ENCODE peak calls at places on chromosomes 11 and 22, in four cellular contexts. S is thoracic aorta, P is fibroblast of the aortic adventitia, A is natural killer cell. J is an unnamed sample.

GRCh38 chr11:65014146-65014960 is at the start of gene ARL2:
- DNase-seq in S (no peak), P (no peak), A (peak), J (peak)

GRCh38 chr22:21020802-21021429 is 6.0 kb downstream of the P2RX6 start:
- DNase-seq in S (no peak), P (no peak), A (no peak), J (no peak)

GRCh38 chr11:66919938-66920337 is 38.2 kb downstream of the PC start:
- DNase-seq in S (no peak), P (no peak), A (no peak), J (no peak)

GRCh38 chr11:14645247-14645912 is 1.8 kb downstream of the PDE3B start:
- DNase-seq in S (no peak), P (peak), A (no peak), J (no peak)

GRCh38 chr22:35597692-35598395 is 19.3 kb downstream of the MB start:
- DNase-seq in S (no peak), P (no peak), A (no peak), J (no peak)

GRCh38 chr11:2537896-2538855 is 93.4 kb downstream of the KCNQ1 start:
- DNase-seq in S (no peak), P (no peak), A (no peak), J (no peak)

GRCh38 chr22:48921411-48921903 is 906.2 kb downstream of the BRD1 start:
- DNase-seq in S (no peak), P (no peak), A (no peak), J (no peak)

GRCh38 chr11:75246006-75246672 is 5.6 kb downstream of the TPBGL start:
- DNase-seq in S (no peak), P (no peak), A (no peak), J (no peak)

GRCh38 chr11:65444314-65445051 is 21.9 kb downstream of the NEAT1 start:
- DNase-seq in S (no peak), P (no peak), A (no peak), J (no peak)

GRCh38 chr22:43136255-43136654 is 6.9 kb downstream of the MCAT start:
- DNase-seq in S (no peak), P (peak), A (no peak), J (peak)

GRCh38 chr11:125903753-125904659 is at the start of gene DDX25:
- DNase-seq in S (no peak), P (no peak), A (no peak), J (no peak)

GRCh38 chr11:67024410-67024809 is 1.5 kb downstream of the SYT12 start:
- DNase-seq in S (no peak), P (no peak), A (no peak), J (no peak)

GRCh38 chr11:10628506-10629236 is 60.2 kb upstream of the LYVE1 start:
- DNase-seq in S (no peak), P (no peak), A (no peak), J (peak)

GRCh38 chr22:38079804-38080203 is 4.2 kb downstream of the SLC16A8 start:
- DNase-seq in S (no peak), P (no peak), A (no peak), J (no peak)

GRCh38 chr11:63906585-63906984 is 10.4 kb downstream of the RCOR2 start:
- DNase-seq in S (no peak), P (peak), A (peak), J (no peak)

GRCh38 chr11:3833461-3833860 is 7.3 kb downstream of the RHOG start:
- DNase-seq in S (no peak), P (no peak), A (no peak), J (no peak)

GRCh38 chr11:84412862-84413261 is 1126.7 kb upstream of the CCDC90B start:
- DNase-seq in S (no peak), P (no peak), A (no peak), J (no peak)

GRCh38 chr11:86551286-86551685 is 121.1 kb downstream of the ME3 start:
- DNase-seq in S (peak), P (peak), A (no peak), J (no peak)

GRCh38 chr11:14764213-14764898 is 120.8 kb downstream of the PDE3B start:
- DNase-seq in S (no peak), P (no peak), A (no peak), J (no peak)

GRCh38 chr11:20162824-20163777 is 2.8 kb upstream of the DBX1 start:
- DNase-seq in S (no peak), P (peak), A (no peak), J (no peak)

GRCh38 chr11:66317766-66318575 is 1.1 kb upstream of the CD248 start:
- DNase-seq in S (no peak), P (peak), A (no peak), J (no peak)

GRCh38 chr11:130585545-130585944 is 137.1 kb downstream of the ADAMTS15 start:
- DNase-seq in S (no peak), P (peak), A (no peak), J (no peak)

GRCh38 chr11:73334244-73335203 is 26.4 kb downstream of the ARHGEF17 start:
- DNase-seq in S (peak), P (peak), A (no peak), J (no peak)

GRCh38 chr22:20944042-20944441 is 23.0 kb upstream of the AIFM3 start:
- DNase-seq in S (no peak), P (no peak), A (no peak), J (no peak)

GRCh38 chr22:44026630-44027511 is 2.8 kb downstream of the PARVB start:
- DNase-seq in S (peak), P (no peak), A (peak), J (peak)

GRCh38 chr22:44585559-44586121 is 87.6 kb upstream of the RTL6 start:
- DNase-seq in S (no peak), P (no peak), A (no peak), J (no peak)

GRCh38 chr22:48824673-48825651 is 1002.7 kb downstream of the BRD1 start:
- DNase-seq in S (no peak), P (no peak), A (no peak), J (no peak)

GRCh38 chr11:19715373-19715772 is 2.7 kb downstream of the NAV2 start:
- DNase-seq in S (peak), P (peak), A (no peak), J (no peak)

GRCh38 chr11:111185259-111185658 is 60.3 kb upstream of the POU2AF2 start:
- DNase-seq in S (no peak), P (peak), A (no peak), J (no peak)

GRCh38 chr11:77207019-77207485 is 79.0 kb downstream of the MYO7A start:
- DNase-seq in S (no peak), P (no peak), A (no peak), J (peak)

GRCh38 chr11:84719935-84720577 is 907.1 kb downstream of the DLG2 start:
- DNase-seq in S (no peak), P (no peak), A (no peak), J (no peak)

GRCh38 chr11:73236879-73237278 is 18.8 kb downstream of the P2RY2 start:
- DNase-seq in S (no peak), P (peak), A (no peak), J (no peak)

GRCh38 chr11:68014157-68014965 is 4.2 kb downstream of the ALDH3B1 start:
- DNase-seq in S (no peak), P (peak), A (no peak), J (no peak)

GRCh38 chr11:73244589-73245240 is 26.6 kb downstream of the P2RY2 start:
- DNase-seq in S (no peak), P (no peak), A (no peak), J (no peak)

DNA sequence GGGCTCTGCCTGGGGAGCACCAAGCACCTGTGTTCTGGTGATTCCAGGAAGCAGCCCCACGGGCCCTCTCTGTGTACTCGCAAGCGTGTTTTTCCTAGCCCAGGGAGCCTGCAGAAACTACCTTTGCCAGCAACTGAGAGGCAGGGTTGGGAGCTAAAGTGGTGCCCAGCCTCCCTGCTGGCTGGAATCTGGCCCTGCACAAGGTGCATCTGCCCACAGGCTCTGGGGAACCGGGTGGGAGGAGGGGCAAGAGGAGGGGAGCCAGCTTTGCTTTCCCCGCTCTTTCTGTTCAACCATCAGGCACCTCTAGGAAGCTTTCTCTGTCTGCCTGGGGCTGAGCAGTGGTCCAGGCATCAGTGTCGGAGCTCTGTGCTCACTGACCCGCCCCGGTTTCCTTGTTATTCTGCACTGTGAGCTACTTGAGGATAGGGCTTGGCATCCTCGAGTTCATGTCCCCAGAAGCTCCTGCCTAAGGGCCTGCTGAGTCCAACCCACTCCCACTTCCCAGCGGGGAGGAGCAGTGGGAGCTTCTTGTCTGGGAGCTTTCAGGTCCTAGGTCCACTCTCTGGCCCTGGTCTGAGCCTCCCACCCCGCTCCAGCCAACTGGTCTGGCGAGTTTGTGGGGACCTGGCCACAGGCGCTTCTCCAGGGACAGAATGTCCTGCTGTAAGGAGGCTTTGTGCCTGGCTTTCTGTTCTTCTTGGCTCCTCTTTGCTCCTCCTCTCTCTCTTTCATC is 14.9 kb downstream of the DAGLA start:
- DNase-seq in S (no peak), P (no peak), A (no peak), J (no peak)
- TF ChIP-seq CTCF in S (no peak), P (peak), A (no peak), J (no peak)

GRCh38 chr11:92941676-92942571 is 27.5 kb upstream of the MTNR1B start:
- DNase-seq in S (no peak), P (peak), A (no peak), J (no peak)
- TF ChIP-seq CTCF in S (peak), P (peak), A (no peak), J (no peak)

GRCh38 chr11:122634507-122634906 is 21.0 kb upstream of the UBASH3B start:
- DNase-seq in S (no peak), P (no peak), A (no peak), J (no peak)

GRCh38 chr11:122628691-122629555 is 26.6 kb upstream of the UBASH3B start:
- DNase-seq in S (no peak), P (peak), A (peak), J (peak)

GRCh38 chr11:122632178-122632824 is 23.2 kb upstream of the UBASH3B start:
- DNase-seq in S (no peak), P (no peak), A (no peak), J (no peak)

GRCh38 chr11:122637538-122637937 is 18.0 kb upstream of the UBASH3B start:
- DNase-seq in S (no peak), P (no peak), A (no peak), J (no peak)

DNA sequence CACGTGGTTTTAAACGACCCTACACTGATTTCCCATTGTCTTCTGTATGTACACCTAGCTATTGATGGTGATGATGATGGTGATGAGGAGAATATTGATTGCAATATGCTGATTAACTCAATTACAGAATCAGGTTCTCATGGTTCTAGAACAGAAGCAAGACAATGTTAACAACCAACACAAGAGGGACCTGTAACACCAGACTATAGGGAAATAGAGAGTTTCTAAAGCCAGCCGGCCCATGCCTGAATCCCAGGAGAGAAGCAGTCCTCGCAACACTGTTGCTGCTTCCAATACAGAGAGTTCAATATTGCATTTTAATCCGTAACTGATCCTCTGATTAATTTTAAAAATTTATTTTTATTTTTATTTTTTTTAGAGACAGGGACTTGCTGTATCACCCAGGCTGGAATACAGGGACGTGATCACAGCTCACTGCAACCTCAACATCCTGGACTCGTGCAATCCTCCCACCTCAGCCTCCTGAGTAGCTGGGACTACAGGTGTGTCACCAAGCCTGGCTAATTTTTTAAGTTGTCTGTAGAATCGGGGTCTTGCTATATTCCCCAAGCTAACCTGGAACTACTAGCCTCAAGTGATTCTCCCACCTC is 22.2 kb upstream of the UBASH3B start:
- DNase-seq in S (no peak), P (peak), A (no peak), J (no peak)
- TF ChIP-seq CTCF in S (peak), P (peak), A (peak), J (no peak)

GRCh38 chr11:60915250-60915914 is 1.4 kb downstream of the TMEM109 start:
- DNase-seq in S (no peak), P (peak), A (peak), J (peak)
- TF ChIP-seq CTCF in S (peak), P (peak), A (peak), J (no peak)

DNA sequence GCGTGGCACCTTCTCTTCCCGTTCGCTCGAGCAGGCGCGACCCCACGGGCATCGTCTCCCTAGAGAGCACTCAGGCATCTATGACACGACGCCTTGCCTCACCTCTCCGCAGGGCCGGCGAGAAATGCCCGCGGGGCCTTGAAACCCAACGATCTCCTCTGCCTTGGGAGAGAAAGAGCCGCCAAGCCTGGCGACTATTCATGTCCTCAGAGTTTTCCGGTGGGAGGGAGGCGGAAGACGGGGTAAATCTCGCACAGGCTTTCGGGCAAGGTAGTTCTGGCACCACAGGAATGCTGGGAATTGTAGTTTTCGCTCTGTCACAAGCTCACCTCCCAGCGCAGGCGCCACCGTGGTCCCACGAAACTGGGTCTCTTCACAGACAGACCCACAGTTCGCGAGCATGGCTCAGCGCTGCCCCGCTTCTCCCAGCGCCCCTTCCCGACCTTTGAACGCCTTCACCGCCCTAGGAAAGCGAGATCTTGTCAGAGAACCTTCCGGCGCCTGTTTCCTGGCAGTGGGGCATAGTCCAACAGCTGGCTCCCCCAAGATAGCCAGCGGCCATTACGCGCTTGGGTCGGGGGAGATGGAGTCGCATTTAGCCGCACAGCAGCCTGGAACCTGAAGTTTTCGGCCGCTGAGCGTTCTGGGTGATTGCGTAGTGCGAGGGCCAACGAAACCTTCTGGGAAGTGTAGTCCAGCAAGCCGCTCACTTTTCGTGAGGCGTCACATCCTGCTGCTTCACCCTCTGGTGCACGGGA is at the start of gene CCDC90B:
- DNase-seq in S (peak), P (peak), A (peak), J (peak)
- TF ChIP-seq CTCF in S (no peak), P (no peak), A (no peak), J (no peak)

GRCh38 chr11:78737891-78738290 is 163.2 kb upstream of the NARS2 start:
- DNase-seq in S (no peak), P (no peak), A (no peak), J (no peak)

GRCh38 chr11:78740175-78741161 is 165.8 kb upstream of the NARS2 start:
- DNase-seq in S (no peak), P (peak), A (no peak), J (no peak)

GRCh38 chr11:78731008-78731407 is 156.3 kb upstream of the NARS2 start:
- DNase-seq in S (no peak), P (peak), A (no peak), J (no peak)

GRCh38 chr11:78733031-78733430 is 158.4 kb upstream of the NARS2 start:
- DNase-seq in S (no peak), P (no peak), A (no peak), J (no peak)

GRCh38 chr11:78735711-78736110 is 161.0 kb upstream of the NARS2 start:
- DNase-seq in S (no peak), P (no peak), A (no peak), J (no peak)
- TF ChIP-seq CTCF in S (no peak), P (no peak), A (no peak), J (no peak)

DNA sequence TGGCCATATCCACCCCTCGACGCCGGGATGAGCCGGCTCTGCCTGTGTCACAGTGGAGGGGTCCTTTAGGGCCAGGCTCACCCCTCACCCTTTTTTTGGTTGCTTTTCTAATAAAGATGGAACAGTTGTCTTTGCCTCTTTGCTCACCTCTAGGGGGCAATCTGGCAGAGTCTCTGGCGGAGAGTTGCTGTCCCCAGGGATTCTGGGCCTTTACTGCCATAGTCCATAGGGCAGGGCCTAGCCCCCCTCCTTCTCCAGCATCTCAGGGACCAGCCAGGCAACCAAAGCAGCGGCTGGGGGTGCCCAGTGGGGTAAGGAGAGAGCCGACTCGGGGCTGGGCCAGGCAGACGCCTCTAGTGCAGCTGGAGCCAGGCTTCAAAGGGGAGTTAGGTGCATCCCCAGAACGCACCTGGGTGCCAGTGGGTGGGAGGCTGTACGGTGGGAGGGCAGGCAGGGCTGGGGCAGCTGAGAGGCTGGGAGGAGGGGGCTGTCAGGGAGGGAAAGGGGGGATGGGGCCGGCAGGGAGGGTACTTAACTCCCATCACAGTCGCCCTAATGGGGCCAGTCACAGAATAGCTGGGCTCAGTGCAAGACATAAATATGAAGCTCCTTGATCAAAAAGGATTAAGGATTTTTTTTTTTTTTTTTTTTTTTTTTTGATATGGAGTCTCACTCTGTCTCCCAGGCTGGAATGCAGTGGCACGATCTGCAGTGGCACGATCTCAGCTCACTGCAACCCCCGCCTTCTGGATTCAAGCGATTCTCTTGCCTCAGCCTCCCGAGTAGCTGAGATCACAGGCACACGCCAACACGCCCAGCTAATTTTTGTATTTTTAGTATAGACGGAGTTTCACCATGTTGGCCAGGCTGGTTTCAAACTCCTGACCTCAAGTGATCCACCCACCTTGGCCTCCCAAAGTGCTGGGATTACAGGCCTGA is 2.5 kb upstream of the SUSD2 start:
- DNase-seq in S (no peak), P (no peak), A (no peak), J (no peak)
- TF ChIP-seq CTCF in S (peak), P (peak), A (no peak), J (no peak)

DNA sequence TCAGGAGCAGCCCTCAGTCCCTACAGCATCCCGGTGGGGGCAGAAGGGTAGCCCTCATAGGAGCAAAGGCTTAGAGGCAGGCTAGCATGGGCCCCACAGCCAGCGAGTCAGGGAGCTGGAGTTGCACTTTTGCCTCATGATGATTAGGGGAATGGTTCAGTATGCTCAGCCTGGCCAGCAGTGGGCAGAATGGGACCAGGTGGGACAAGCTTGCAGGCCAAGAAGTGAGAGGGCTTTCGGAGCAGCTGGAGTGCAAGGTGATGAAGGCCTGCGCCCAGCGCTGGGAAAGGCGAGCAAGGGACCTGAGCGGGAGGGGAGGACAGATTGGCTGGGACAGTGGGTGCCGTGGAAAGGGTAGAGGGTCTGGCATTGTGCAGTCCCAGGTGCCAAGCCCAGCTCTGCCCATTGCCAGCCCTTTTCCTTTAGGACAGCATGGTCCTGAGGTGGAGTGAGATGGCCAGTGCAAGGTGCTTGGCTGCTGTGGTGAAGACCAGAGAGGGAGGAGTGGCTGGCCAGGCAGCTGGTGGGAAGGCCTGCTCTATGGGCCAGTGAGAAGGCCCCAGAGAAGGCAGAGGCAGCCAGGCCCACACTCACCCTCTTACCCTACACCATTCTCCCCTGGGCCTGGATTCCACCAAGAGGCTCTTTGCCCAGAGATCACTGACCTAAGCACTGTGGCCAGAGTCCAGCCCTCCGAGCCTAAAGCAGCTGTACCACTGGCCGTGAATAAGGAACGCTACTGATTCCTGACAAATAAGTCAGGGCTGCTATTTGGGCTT is 47.9 kb upstream of the SUSD2 start:
- DNase-seq in S (no peak), P (no peak), A (no peak), J (no peak)
- TF ChIP-seq CTCF in S (peak), P (peak), A (no peak), J (no peak)

J was measured in activated B cell treated with CpG ODN at 0.5 μM for 24 hours.